ENCODE peak calls at places on chromosomes 1 and 21, in eight cellular contexts. N is AG10803; R is HEK293T; X is GM13976; U is sciatic nerve; K is amygdala; Q is COR-L47; V is effector CD4-positive, alpha-beta T cell. M is an unnamed sample.

GRCh38 chr1:199808110-199808870 is 219.2 kb upstream of the NR5A2 start:
- DNase-seq in N (peak), R (no peak), X (no peak), U (no peak), K (no peak), Q (no peak), V (no peak), M (no peak)

GRCh38 chr1:59343576-59343840 is 46.6 kb downstream of the FGGY start:
- DNase-seq in N (no peak), R (no peak), X (no peak), U (no peak), K (no peak), Q (no peak), V (no peak), M (no peak)

GRCh38 chr1:161725888-161726630 is 4.7 kb downstream of the FCRLB start:
- DNase-seq in N (peak), R (peak), X (no peak), U (peak), K (peak), Q (peak), V (peak), M (peak)

GRCh38 chr21:45741691-45742090 is 98.2 kb downstream of the PCBP3 start:
- DNase-seq in N (no peak), R (no peak), X (peak), U (no peak), K (no peak), Q (no peak), V (no peak), M (no peak)

GRCh38 chr1:161835963-161836362 is 69.8 kb downstream of the ATF6 start:
- DNase-seq in N (peak), R (no peak), X (no peak), U (no peak), K (no peak), Q (no peak), V (no peak), M (no peak)

GRCh38 chr1:29628190-29628589 is 391.9 kb downstream of the PTPRU start:
- DNase-seq in N (no peak), R (no peak), X (no peak), U (no peak), K (no peak), Q (no peak), V (no peak), M (no peak)

GRCh38 chr1:26254404-26254803 is 20.4 kb downstream of the CEP85 start:
- DNase-seq in N (no peak), R (no peak), X (no peak), U (no peak), K (no peak), Q (no peak), V (no peak), M (peak)

GRCh38 chr1:160646711-160647328 is at the start of gene SLAMF1:
- DNase-seq in N (no peak), R (no peak), X (no peak), U (no peak), K (no peak), Q (no peak), V (peak), M (peak)

GRCh38 chr1:245370905-245371581 is 216.3 kb downstream of the KIF26B start:
- DNase-seq in N (no peak), R (no peak), X (no peak), U (no peak), K (no peak), Q (no peak), V (no peak), M (no peak)

GRCh38 chr1:214634267-214634666 is 31.3 kb downstream of the CENPF start:
- DNase-seq in N (no peak), R (no peak), X (no peak), U (no peak), K (no peak), Q (no peak), V (no peak), M (no peak)

GRCh38 chr1:38129473-38129872 is 82.9 kb upstream of the POU3F1 start:
- DNase-seq in N (no peak), R (no peak), X (no peak), U (no peak), K (no peak), Q (no peak), V (no peak), M (no peak)

GRCh38 chr1:50333595-50333974 is 89.7 kb downstream of the DMRTA2 start:
- DNase-seq in N (peak), R (peak), X (peak), U (peak), K (peak), Q (no peak), V (peak), M (no peak)

GRCh38 chr1:182684128-182684828 is at the start of gene RGS8:
- DNase-seq in N (no peak), R (no peak), X (no peak), U (no peak), K (peak), Q (no peak), V (no peak), M (no peak)

GRCh38 chr21:14874379-14874778 is 190.4 kb downstream of the NRIP1 start:
- DNase-seq in N (no peak), R (no peak), X (no peak), U (no peak), K (no peak), Q (no peak), V (no peak), M (no peak)

GRCh38 chr1:7538849-7539771 is 232.0 kb upstream of the VAMP3 start:
- DNase-seq in N (no peak), R (no peak), X (no peak), U (no peak), K (no peak), Q (no peak), V (no peak), M (peak)

GRCh38 chr1:92599184-92599583 is 112.5 kb upstream of the GFI1 start:
- DNase-seq in N (peak), R (no peak), X (peak), U (no peak), K (no peak), Q (peak), V (no peak), M (peak)

GRCh38 chr1:20361401-20361800 is 70.7 kb downstream of the VWA5B1 start:
- DNase-seq in N (no peak), R (no peak), X (no peak), U (no peak), K (no peak), Q (no peak), V (no peak), M (no peak)

GRCh38 chr1:224594360-224594759 is 21.8 kb upstream of the CNIH3 start:
- DNase-seq in N (no peak), R (no peak), X (no peak), U (no peak), K (no peak), Q (no peak), V (no peak), M (no peak)

GRCh38 chr1:152543808-152544207 is 22.8 kb downstream of the LCE3E start:
- DNase-seq in N (no peak), R (peak), X (no peak), U (no peak), K (no peak), Q (no peak), V (no peak), M (peak)

GRCh38 chr1:8903908-8904650 is 25.6 kb upstream of the ENO1 start:
- DNase-seq in N (peak), R (no peak), X (no peak), U (no peak), K (peak), Q (no peak), V (no peak), M (peak)

GRCh38 chr1:112605633-112606327 is 13.2 kb downstream of the ST7L start:
- DNase-seq in N (peak), R (no peak), X (no peak), U (no peak), K (no peak), Q (no peak), V (no peak), M (no peak)

GRCh38 chr1:167821969-167822685 is 91.8 kb downstream of the ADCY10 start:
- DNase-seq in N (peak), R (no peak), X (no peak), U (no peak), K (no peak), Q (no peak), V (no peak), M (no peak)

GRCh38 chr1:2279882-2280281 is 51.8 kb downstream of the SKI start:
- DNase-seq in N (no peak), R (no peak), X (no peak), U (no peak), K (no peak), Q (no peak), V (no peak), M (no peak)

GRCh38 chr1:199667079-199667478 is 360.4 kb upstream of the NR5A2 start:
- DNase-seq in N (no peak), R (no peak), X (no peak), U (no peak), K (no peak), Q (no peak), V (no peak), M (no peak)

GRCh38 chr1:89994231-89994804 is 592 bp upstream of the ZNF326 start:
- DNase-seq in N (no peak), R (no peak), X (no peak), U (peak), K (no peak), Q (no peak), V (no peak), M (no peak)

GRCh38 chr21:41460578-41461527 is 34.8 kb downstream of the MX1 start:
- DNase-seq in N (peak), R (peak), X (peak), U (peak), K (peak), Q (peak), V (peak), M (peak)

GRCh38 chr1:44724408-44725308 is 6.3 kb downstream of the RNU5D-1 start:
- DNase-seq in N (no peak), R (no peak), X (no peak), U (no peak), K (no peak), Q (no peak), V (no peak), M (no peak)